ENCODE peak calls at places on chromosomes 13 and 19, in ten cellular contexts. F, T, N, U, L, I, E, Y, B and Z are unnamed samples.

GRCh38 chr13:97116754-97117153 is 105.4 kb upstream of the MBNL2 start:
- DNase-seq in Y (peak), T (no peak), E (no peak), L (no peak), I (no peak), N (no peak), B (no peak), F (no peak), U (no peak), Z (peak)

GRCh38 chr13:21657538-21657937 is 13.3 kb upstream of the FGF9 start:
- DNase-seq in I (no peak), N (no peak), U (no peak), L (no peak), B (no peak), F (no peak), E (no peak), T (no peak), Y (no peak), Z (no peak)

GRCh38 chr13:69306766-69307165 is 800.9 kb upstream of the ATXN8OS start:
- DNase-seq in U (no peak), F (no peak), E (no peak), B (no peak), N (no peak), T (no peak), Y (no peak), I (no peak), L (no peak), Z (no peak)

GRCh38 chr19:2756921-2757881 is 17.4 kb upstream of the SLC39A3 start:
- DNase-seq in F (no peak), Y (no peak), N (no peak), I (no peak), U (no peak), E (no peak), T (no peak), L (no peak), B (no peak), Z (no peak)

GRCh38 chr19:18000480-18000980 is 7.4 kb upstream of the ARRDC2 start:
- DNase-seq in I (no peak), Y (no peak), L (no peak), E (no peak), T (no peak), N (no peak), B (no peak), U (no peak), F (no peak), Z (no peak)

GRCh38 chr19:45473366-45474190 is 5.8 kb downstream of the FOSB start:
- DNase-seq in I (no peak), T (no peak), B (no peak), N (no peak), F (no peak), Y (no peak), E (no peak), L (no peak), U (peak), Z (no peak)

GRCh38 chr19:49696115-49696514 is 5.2 kb downstream of the CPT1C start:
- DNase-seq in E (no peak), F (no peak), U (no peak), L (no peak), Y (no peak), I (no peak), B (no peak), T (no peak), N (no peak), Z (no peak)

GRCh38 chr19:31260171-31260933 is 88.9 kb downstream of the TSHZ3 start:
- DNase-seq in E (no peak), I (no peak), L (no peak), F (no peak), B (no peak), T (no peak), N (no peak), U (no peak), Y (no peak), Z (no peak)

GRCh38 chr19:19179548-19180441 is 9.7 kb upstream of the MEF2B start:
- DNase-seq in E (no peak), T (no peak), Y (no peak), N (no peak), I (no peak), B (no peak), F (no peak), U (no peak), L (no peak), Z (no peak)

GRCh38 chr19:34667349-34668076 is 9.4 kb downstream of the SCGB2B2 start:
- DNase-seq in U (no peak), B (no peak), L (no peak), T (no peak), I (no peak), F (no peak), Y (peak), E (no peak), N (no peak), Z (peak)

GRCh38 chr13:104577029-104577820 is 1511.0 kb upstream of the SLC10A2 start:
- DNase-seq in B (no peak), F (no peak), Y (no peak), T (no peak), L (no peak), U (no peak), I (no peak), E (no peak), N (no peak), Z (no peak)

GRCh38 chr19:38892841-38893240 is 6.6 kb downstream of the SIRT2 start:
- DNase-seq in N (no peak), F (no peak), Y (no peak), E (no peak), T (no peak), I (no peak), U (no peak), B (no peak), L (no peak), Z (no peak)

GRCh38 chr19:12757544-12758274 is 6.1 kb downstream of the BEST2 start:
- DNase-seq in Y (peak), N (peak), U (peak), I (no peak), F (peak), B (peak), E (peak), L (peak), T (no peak), Z (no peak)

GRCh38 chr13:102402292-102402691 is 444 bp upstream of the FGF14 start:
- DNase-seq in U (no peak), E (no peak), I (no peak), F (no peak), T (no peak), N (no peak), Y (peak), L (peak), B (peak), Z (no peak)

GRCh38 chr19:30795727-30796126 is 423.5 kb downstream of the ZNF536 start:
- DNase-seq in Y (no peak), N (no peak), E (no peak), T (no peak), B (no peak), L (no peak), U (no peak), F (no peak), I (no peak), Z (no peak)

GRCh38 chr13:112107289-112107688 is 40.3 kb downstream of the SOX1 start:
- DNase-seq in Y (no peak), N (no peak), L (no peak), F (no peak), B (no peak), U (no peak), E (no peak), I (no peak), T (no peak), Z (no peak)

GRCh38 chr19:11092181-11092538 is 2.9 kb downstream of the LDLR start:
- DNase-seq in L (no peak), E (no peak), F (no peak), B (no peak), I (no peak), U (no peak), N (no peak), T (no peak), Y (no peak), Z (no peak)

GRCh38 chr19:49704888-49705642 is 14.1 kb downstream of the CPT1C start:
- DNase-seq in Y (no peak), B (no peak), E (no peak), F (no peak), U (no peak), L (no peak), I (no peak), N (no peak), T (no peak), Z (no peak)

GRCh38 chr13:112723771-112724170 is 33.9 kb downstream of the ATP11A start:
- DNase-seq in U (no peak), I (no peak), T (no peak), F (no peak), E (no peak), B (no peak), N (no peak), L (peak), Y (no peak), Z (no peak)

GRCh38 chr19:50817941-50818858 is 5.4 kb downstream of the KLK1 start:
- DNase-seq in N (no peak), F (no peak), E (no peak), Y (peak), I (no peak), T (no peak), L (no peak), U (no peak), B (peak), Z (no peak)

GRCh38 chr13:94569615-94570014 is 26.3 kb downstream of the TGDS start:
- DNase-seq in L (no peak), N (no peak), U (no peak), I (no peak), E (no peak), B (no peak), T (no peak), Y (no peak), F (no peak), Z (no peak)

GRCh38 chr13:73335226-73335625 is 276.4 kb downstream of the KLF5 start:
- DNase-seq in T (no peak), N (no peak), I (no peak), Y (no peak), F (no peak), L (no peak), B (no peak), E (no peak), U (peak), Z (peak)

GRCh38 chr13:32852568-32852967 is 163.7 kb upstream of the KL start:
- DNase-seq in B (no peak), U (no peak), N (no peak), I (no peak), Y (no peak), L (no peak), T (no peak), F (no peak), E (no peak), Z (peak)

GRCh38 chr13:113559061-113559460 is 25.5 kb upstream of the TFDP1 start:
- DNase-seq in E (no peak), N (no peak), T (no peak), Y (no peak), F (no peak), L (no peak), I (no peak), B (no peak), U (no peak), Z (no peak)

GRCh38 chr13:24083141-24083540 is 77.4 kb upstream of the SPATA13 start:
- DNase-seq in T (no peak), I (no peak), Y (no peak), N (no peak), B (no peak), F (no peak), L (no peak), E (no peak), U (no peak), Z (no peak)

GRCh38 chr13:107866666-107867623 is 348.4 kb downstream of the LIG4 start:
- DNase-seq in T (no peak), I (no peak), F (peak), E (no peak), B (peak), Y (no peak), N (no peak), U (no peak), L (no peak), Z (no peak)

GRCh38 chr13:99215466-99215865 is 14.8 kb downstream of the UBAC2 start:
- DNase-seq in I (peak), T (no peak), F (no peak), E (no peak), U (no peak), N (no peak), Y (peak), L (no peak), B (no peak), Z (no peak)

GRCh38 chr13:49495783-49496762 is at the start of gene PHF11:
- DNase-seq in Y (peak), E (peak), N (peak), T (peak), L (peak), B (peak), U (no peak), F (peak), I (peak), Z (no peak)

GRCh38 chr19:36986601-36987000 is 70.5 kb downstream of the ZNF568 start:
- DNase-seq in I (no peak), T (no peak), B (no peak), F (no peak), Y (no peak), U (no peak), L (no peak), N (no peak), E (no peak), Z (no peak)

GRCh38 chr19:784541-784940 is 12.7 kb upstream of the PTBP1 start:
- DNase-seq in L (no peak), F (no peak), E (no peak), T (no peak), B (no peak), N (no peak), Y (no peak), U (no peak), I (no peak), Z (no peak)

GRCh38 chr13:32911506-32911905 is 104.7 kb upstream of the KL start:
- DNase-seq in I (no peak), Y (no peak), E (no peak), B (no peak), T (no peak), F (no peak), N (no peak), L (no peak), U (no peak), Z (peak)

GRCh38 chr19:44618640-44619357 is 5.4 kb downstream of the IGSF23 start:
- DNase-seq in F (no peak), U (no peak), E (no peak), T (no peak), L (no peak), I (no peak), B (no peak), N (no peak), Y (no peak), Z (no peak)

GRCh38 chr19:57583521-57584416 is at the start of gene ZIK1:
- DNase-seq in N (peak), E (peak), B (peak), I (peak), T (peak), U (peak), Y (peak), L (peak), F (peak), Z (peak)

GRCh38 chr19:3335431-3336350 is 30.7 kb upstream of the NFIC start:
- DNase-seq in U (no peak), T (peak), L (peak), I (no peak), F (no peak), Y (peak), E (no peak), N (no peak), B (no peak), Z (no peak)